ENCODE peak calls at places on chromosomes 6 and 20, in four cellular contexts. R, W, G and P are unnamed samples.

GRCh38 chr20:57205625-57206219 is 60.7 kb downstream of the BMP7 start:
- DNase-seq in G (no peak), R (no peak), W (no peak), P (peak)

GRCh38 chr6:10384719-10385511 is 30.0 kb downstream of the TFAP2A start:
- DNase-seq in R (no peak), G (no peak), W (no peak), P (no peak)

GRCh38 chr6:34260576-34261267 is 11.9 kb upstream of the SMIM29 start:
- DNase-seq in R (no peak), G (no peak), W (no peak), P (no peak)

GRCh38 chr20:41119593-41120561 is 17.5 kb upstream of the PLCG1 start:
- DNase-seq in W (no peak), G (peak), R (no peak), P (no peak)

GRCh38 chr6:140490086-140490485 is 1115.6 kb upstream of the CITED2 start:
- DNase-seq in G (no peak), R (no peak), W (no peak), P (no peak)

GRCh38 chr6:56259682-56260081 is 12.3 kb upstream of the COL21A1 start:
- DNase-seq in G (peak), W (no peak), R (no peak), P (no peak)

GRCh38 chr20:6231551-6231950 is 108.7 kb upstream of the FERMT1 start:
- DNase-seq in R (no peak), G (no peak), W (no peak), P (no peak)

GRCh38 chr20:7355056-7355455 is 585.2 kb downstream of the HAO1 start:
- DNase-seq in W (no peak), G (no peak), R (no peak), P (no peak)

GRCh38 chr6:30006170-30007131 is 54.6 kb upstream of the POLR1H start:
- DNase-seq in R (no peak), G (peak), W (no peak), P (no peak)

GRCh38 chr6:90502866-90503407 is 83.9 kb downstream of the MAP3K7 start:
- DNase-seq in R (no peak), W (no peak), G (no peak), P (no peak)

GRCh38 chr6:19413323-19413722 is 423.8 kb upstream of the ID4 start:
- DNase-seq in W (no peak), G (peak), R (no peak), P (no peak)

GRCh38 chr6:23414204-23414501 is 711.9 kb upstream of the NRSN1 start:
- DNase-seq in R (no peak), G (peak), W (no peak), P (no peak)
- TF ChIP-seq CTCF in R (no peak), G (no peak), W (peak), P (peak)

GRCh38 chr6:153553627-153554026 is 422.5 kb upstream of the RGS17 start:
- DNase-seq in R (no peak), W (no peak), G (peak), P (no peak)
- TF ChIP-seq CTCF in R (no peak), W (peak), G (no peak), P (peak)

GRCh38 chr6:41901882-41902519 is 6.8 kb upstream of the USP49 start:
- DNase-seq in W (no peak), R (peak), G (peak), P (no peak)
- TF ChIP-seq CTCF in W (peak), R (peak), G (no peak), P (peak)

GRCh38 chr20:3330046-3330741 is 77.3 kb downstream of the DNAAF9 start:
- DNase-seq in R (no peak), G (no peak), W (no peak), P (no peak)
- TF ChIP-seq CTCF in R (no peak), G (no peak), W (peak), P (no peak)

GRCh38 chr6:163867518-163868292 is 453.2 kb downstream of the QKI start:
- DNase-seq in W (no peak), R (no peak), G (no peak), P (no peak)
- TF ChIP-seq CTCF in W (no peak), R (no peak), G (no peak), P (no peak)

DNA sequence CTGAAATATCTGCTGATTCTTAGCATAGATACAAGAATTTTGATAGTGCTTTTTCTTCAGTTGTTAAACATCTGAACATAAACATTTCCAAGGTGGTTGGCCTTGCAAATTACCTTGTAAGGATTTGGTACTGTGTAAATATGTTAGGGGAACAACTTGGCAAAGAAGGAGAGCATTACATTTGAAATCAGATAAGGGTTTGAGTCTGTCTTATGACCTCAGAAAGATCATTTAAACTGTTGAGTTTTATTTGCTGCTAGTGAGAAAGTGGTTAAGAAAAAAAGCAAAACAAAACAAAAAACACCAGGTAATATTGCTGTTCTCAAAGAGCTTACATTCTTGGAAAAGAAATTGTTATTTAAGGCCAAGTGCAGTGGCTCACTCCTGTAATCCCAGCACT is 56.5 kb downstream of the CD2AP start:
- DNase-seq in G (no peak), W (no peak), R (no peak), P (no peak)
- TF ChIP-seq CTCF in G (no peak), W (no peak), R (no peak), P (no peak)

GRCh38 chr6:142913511-142914047 is 31.4 kb downstream of the HIVEP2 start:
- DNase-seq in R (peak), W (no peak), G (no peak), P (no peak)

GRCh38 chr6:142916881-142917280 is 28.1 kb downstream of the HIVEP2 start:
- DNase-seq in R (no peak), G (no peak), W (no peak), P (no peak)

GRCh38 chr6:142913036-142913510 is 31.9 kb downstream of the HIVEP2 start:
- DNase-seq in W (no peak), R (no peak), G (no peak), P (no peak)

GRCh38 chr6:142914371-142914770 is 30.6 kb downstream of the HIVEP2 start:
- DNase-seq in R (no peak), G (no peak), W (no peak), P (no peak)

DNA sequence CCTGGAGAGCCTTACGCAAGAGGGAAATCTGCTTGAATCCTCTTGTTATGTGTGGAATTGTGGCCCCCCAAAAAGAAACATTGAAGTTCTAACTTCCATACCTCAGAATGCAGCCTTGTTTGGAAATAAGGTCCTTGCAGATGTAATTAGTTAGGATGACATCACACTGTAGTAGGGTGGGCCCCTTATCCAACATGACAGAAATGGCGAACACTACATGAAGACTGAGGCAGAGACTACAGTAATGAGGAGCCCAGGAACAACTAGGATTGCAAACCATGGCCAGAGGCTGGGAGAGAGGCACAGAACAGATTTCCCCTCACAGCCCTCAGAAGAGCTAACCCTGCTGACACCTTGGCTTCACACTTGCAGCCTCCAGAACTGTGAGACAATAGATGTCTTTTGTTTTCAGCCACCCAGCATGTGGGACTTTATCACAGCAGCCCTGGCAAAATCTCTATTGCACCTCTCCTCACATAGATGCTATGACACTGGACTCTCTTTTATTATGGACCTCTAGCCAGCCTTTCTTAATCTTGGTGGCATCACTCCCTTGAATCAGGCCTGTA is 29.8 kb downstream of the HIVEP2 start:
- DNase-seq in W (no peak), R (no peak), G (no peak), P (no peak)
- TF ChIP-seq CTCF in W (no peak), R (no peak), G (no peak), P (no peak)

GRCh38 chr6:99802396-99803031 is 191.5 kb downstream of the MCHR2 start:
- DNase-seq in W (no peak), R (no peak), G (peak), P (no peak)
- TF ChIP-seq CTCF in W (peak), R (no peak), G (no peak), P (peak)

GRCh38 chr6:53752856-53753255 is 41.9 kb upstream of the LRRC1 start:
- DNase-seq in G (no peak), W (no peak), R (no peak), P (no peak)
- TF ChIP-seq CTCF in G (no peak), W (no peak), R (no peak), P (no peak)

DNA sequence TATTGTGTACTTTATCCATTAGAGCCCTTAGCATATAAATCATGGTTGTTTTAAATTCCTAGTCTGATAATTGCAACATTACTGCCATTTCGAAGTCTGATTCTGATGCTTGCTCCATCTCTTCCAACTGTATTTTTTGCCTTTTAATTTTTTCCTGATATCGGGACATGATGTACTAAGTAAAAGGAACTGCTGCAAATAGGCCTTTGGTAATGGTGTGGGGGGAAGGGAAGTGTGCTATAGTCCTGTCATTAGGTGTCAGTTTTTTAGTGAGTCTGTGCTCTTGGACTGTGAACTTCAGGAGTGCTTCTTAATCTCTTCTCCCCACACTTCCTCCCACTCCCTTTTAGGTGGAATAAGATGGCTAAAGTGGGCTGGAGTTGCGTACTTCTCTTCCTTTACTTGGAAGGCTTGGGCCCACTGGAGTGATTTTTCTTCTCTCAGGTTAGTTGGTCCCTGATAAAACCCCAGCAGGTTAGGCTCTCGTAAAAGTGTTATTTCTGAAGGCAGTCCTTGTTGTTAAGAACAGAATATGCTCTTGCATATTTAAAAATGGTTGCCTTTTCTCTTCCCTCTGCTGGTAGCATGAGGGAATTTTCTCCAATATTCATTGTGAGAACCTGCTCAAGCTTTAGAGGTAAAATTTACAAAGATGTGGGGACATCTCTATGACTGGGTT is 18.1 kb downstream of the STXBP5 start:
- DNase-seq in W (no peak), G (no peak), R (no peak), P (no peak)
- TF ChIP-seq CTCF in W (peak), G (no peak), R (peak), P (peak)